ENCODE peak calls at places on chromosomes 12 and 14, in four cellular contexts. M is fibroblast of mammary gland; E is HTR-8/SVneo; N is stimulated activated CD8-positive, alpha-beta memory T cell treated with anti-CD3 and anti-CD28 coated beads, Interleukin-7, amount 100 ng/mL, for 1 hour. C is an unnamed sample.

GRCh38 chr12:55743131-55743921 is 404 bp downstream of the GDF11 start:
- DNase-seq in M (peak), E (no peak), N (peak), C (peak)

GRCh38 chr12:72098622-72099021 is 160.0 kb downstream of the TPH2 start:
- DNase-seq in M (no peak), E (no peak), N (no peak), C (no peak)

GRCh38 chr12:53427905-53428594 is 4.4 kb downstream of the AMHR2 start:
- DNase-seq in M (peak), E (peak), N (no peak), C (peak)

GRCh38 chr12:2561367-2561766 is 233.4 kb upstream of the FKBP4 start:
- DNase-seq in M (peak), E (no peak), N (no peak), C (no peak)

GRCh38 chr14:34237098-34237497 is 224.9 kb downstream of the SPTSSA start:
- DNase-seq in M (no peak), E (no peak), N (no peak), C (no peak)

GRCh38 chr14:22071001-22071400 is 397.4 kb upstream of the OR4E1 start:
- DNase-seq in M (no peak), E (no peak), N (no peak), C (no peak)

GRCh38 chr14:90056821-90057220 is 5.0 kb upstream of the KCNK13 start:
- DNase-seq in M (no peak), E (no peak), N (no peak), C (no peak)

GRCh38 chr12:104166465-104166864 is 28.5 kb upstream of the NFYB start:
- DNase-seq in M (no peak), E (no peak), N (no peak), C (no peak)

GRCh38 chr12:116236986-116237385 is 40.5 kb downstream of the MED13L start:
- DNase-seq in M (no peak), E (no peak), N (no peak), C (no peak)

GRCh38 chr12:64780531-64781373 is 21.5 kb upstream of the GNS start:
- DNase-seq in M (no peak), E (peak), N (no peak), C (no peak)

GRCh38 chr14:33634631-33635030 is 316.2 kb downstream of the EGLN3 start:
- DNase-seq in M (peak), E (no peak), N (no peak), C (no peak)

GRCh38 chr12:25811656-25812126 is 146.8 kb upstream of the RASSF8 start:
- DNase-seq in M (peak), E (peak), N (no peak), C (peak)

GRCh38 chr14:64720190-64720589 is 16.0 kb downstream of the PLEKHG3 start:
- DNase-seq in M (peak), E (peak), N (no peak), C (peak)

GRCh38 chr12:105617141-105617540 is 286.6 kb downstream of the C12orf75 start:
- DNase-seq in M (no peak), E (peak), N (no peak), C (no peak)

GRCh38 chr14:75697371-75697770 is 36.3 kb downstream of the TTLL5 start:
- DNase-seq in M (no peak), E (no peak), N (no peak), C (no peak)

C was measured in HCEC 1CT.